ENCODE peak calls at places on chromosomes 7 and 10, in seven cellular contexts. P is IMR-90, L is cardiac muscle cell, C is GM20000, G is Panc1, H is Calu3, D is GM12865. E is an unnamed sample.

GRCh38 chr10:64973391-64973790 is 1452.2 kb downstream of the REEP3 start:
- DNase-seq in P (no peak), L (no peak), C (no peak), G (no peak), H (no peak), D (no peak), E (no peak)

GRCh38 chr10:91887900-91888225 is 21.4 kb downstream of the FGFBP3 start:
- DNase-seq in P (no peak), L (no peak), C (no peak), G (no peak), H (no peak), D (no peak), E (no peak)

GRCh38 chr10:49312291-49312869 is 13.4 kb downstream of the C10orf71 start:
- DNase-seq in P (no peak), L (no peak), C (no peak), G (no peak), H (no peak), D (no peak), E (no peak)

GRCh38 chr10:88792656-88793055 is 9.9 kb upstream of the LIPM start:
- DNase-seq in P (peak), L (peak), C (no peak), G (no peak), H (peak), D (no peak), E (no peak)

GRCh38 chr10:22713853-22714523 is 390 bp downstream of the PIP4K2A start:
- DNase-seq in P (peak), L (peak), C (no peak), G (no peak), H (peak), D (peak), E (no peak)

GRCh38 chr7:44581426-44581906 is 565 bp downstream of the TMED4 start:
- DNase-seq in P (no peak), L (peak), C (peak), G (no peak), H (no peak), D (peak), E (peak)

GRCh38 chr7:149761307-149761706 is 12.1 kb downstream of the ZNF467 start:
- DNase-seq in P (no peak), L (no peak), C (no peak), G (no peak), H (no peak), D (no peak), E (no peak)

GRCh38 chr10:29239569-29240472 is 49.0 kb upstream of the LYZL1 start:
- DNase-seq in P (no peak), L (peak), C (peak), G (peak), H (peak), D (peak), E (peak)

GRCh38 chr7:26329520-26330269 is 38.0 kb downstream of the SNX10 start:
- DNase-seq in P (no peak), L (no peak), C (peak), G (no peak), H (no peak), D (peak), E (peak)

GRCh38 chr7:135342887-135343286 is 109.2 kb downstream of the STRA8 start:
- DNase-seq in P (peak), L (peak), C (no peak), G (no peak), H (no peak), D (no peak), E (no peak)

GRCh38 chr10:4162571-4163286 is 377.7 kb upstream of the KLF6 start:
- DNase-seq in P (no peak), L (no peak), C (no peak), G (no peak), H (no peak), D (no peak), E (no peak)

GRCh38 chr10:86111902-86112301 is 254.7 kb downstream of the GRID1 start:
- DNase-seq in P (no peak), L (no peak), C (no peak), G (no peak), H (no peak), D (no peak), E (no peak)

GRCh38 chr10:123502983-123503382 is 163.2 kb upstream of the GPR26 start:
- DNase-seq in P (no peak), L (no peak), C (peak), G (no peak), H (no peak), D (peak), E (no peak)

GRCh38 chr7:66731986-66732385 is 8.5 kb upstream of the RABGEF1 start:
- DNase-seq in P (no peak), L (no peak), C (no peak), G (no peak), H (no peak), D (no peak), E (no peak)

GRCh38 chr7:11373546-11374142 is 400.0 kb downstream of the PHF14 start:
- DNase-seq in P (no peak), L (peak), C (no peak), G (peak), H (no peak), D (no peak), E (no peak)

GRCh38 chr10:102269017-102269416 is 23.7 kb downstream of the GBF1 start:
- DNase-seq in P (no peak), L (peak), C (no peak), G (no peak), H (no peak), D (no peak), E (no peak)

GRCh38 chr7:137073571-137074325 is 205.3 kb downstream of the CHRM2 start:
- DNase-seq in P (peak), L (peak), C (no peak), G (no peak), H (no peak), D (no peak), E (no peak)

GRCh38 chr10:70459771-70460490 is 18.4 kb upstream of the NODAL start:
- DNase-seq in P (no peak), L (no peak), C (no peak), G (no peak), H (no peak), D (no peak), E (no peak)

GRCh38 chr7:22137026-22137425 is 191.3 kb upstream of the CDCA7L start:
- DNase-seq in P (peak), L (no peak), C (no peak), G (no peak), H (no peak), D (no peak), E (no peak)

GRCh38 chr10:47230482-47230881 is 69.5 kb upstream of the GDF10 start:
- DNase-seq in P (no peak), L (no peak), C (no peak), G (no peak), H (no peak), D (no peak), E (no peak)

GRCh38 chr10:520402-520787 is 169.1 kb downstream of the DIP2C start:
- DNase-seq in P (peak), L (peak), C (no peak), G (no peak), H (no peak), D (no peak), E (no peak)

GRCh38 chr10:99708428-99709010 is 23.4 kb downstream of the COX15 start:
- DNase-seq in P (peak), L (no peak), C (no peak), G (no peak), H (no peak), D (no peak), E (no peak)

GRCh38 chr10:113965683-113966082 is 78.0 kb upstream of the ADRB1 start:
- DNase-seq in P (no peak), L (no peak), C (no peak), G (no peak), H (no peak), D (peak), E (no peak)

GRCh38 chr10:31770307-31770902 is 158.2 kb downstream of the ARHGAP12 start:
- DNase-seq in P (no peak), L (peak), C (peak), G (no peak), H (peak), D (peak), E (peak)

GRCh38 chr7:1869731-1870130 is 199.7 kb downstream of the ELFN1 start:
- DNase-seq in P (no peak), L (no peak), C (no peak), G (no peak), H (no peak), D (no peak), E (no peak)

DNA sequence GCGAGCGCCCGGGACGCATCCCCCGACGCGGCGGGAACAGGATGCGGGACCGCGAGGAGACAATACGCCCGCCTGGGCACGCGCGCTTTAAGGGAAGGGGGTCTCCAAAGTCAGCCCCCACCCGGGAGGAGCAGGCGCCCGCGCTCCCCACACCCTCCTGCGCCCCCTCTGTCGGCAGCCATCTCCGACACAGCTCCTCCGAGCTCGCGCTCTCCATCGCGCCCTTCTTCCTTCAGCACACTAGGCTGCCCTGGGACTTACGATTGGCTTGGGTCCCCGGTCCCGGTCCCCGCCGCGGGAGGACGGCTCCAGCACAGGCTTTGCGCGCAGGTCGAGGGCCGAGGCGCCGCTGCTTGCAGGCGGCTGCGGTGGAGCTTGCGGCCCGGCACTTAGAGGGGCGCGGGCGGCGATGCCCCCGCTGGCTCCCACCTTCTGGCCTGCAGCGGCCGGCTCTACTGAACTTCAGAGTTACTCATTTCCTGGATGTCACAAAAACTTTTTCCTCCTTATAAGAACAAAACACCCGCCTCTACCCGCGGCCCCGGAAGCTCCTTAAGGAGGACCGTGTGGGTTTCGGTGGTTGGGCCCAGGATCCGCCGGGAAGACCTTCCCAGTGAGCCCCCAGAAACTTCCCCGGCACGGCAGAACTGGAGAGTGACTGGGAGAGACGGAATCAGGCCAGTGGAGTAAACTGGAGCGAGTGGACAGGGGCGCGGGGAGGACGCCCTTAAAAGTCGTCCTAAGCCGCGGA is at the start of gene ITPRIP:
- DNase-seq in P (peak), L (peak), C (peak), G (no peak), H (peak), D (peak), E (peak)
- TF ChIP-seq CTCF in P (no peak), L (peak), C (no peak), G (peak), H (no peak), D (peak), E (no peak)

GRCh38 chr10:68208424-68209042 is 23.4 kb downstream of the ATOH7 start:
- DNase-seq in P (peak), L (peak), C (peak), G (no peak), H (peak), D (peak), E (peak)

DNA sequence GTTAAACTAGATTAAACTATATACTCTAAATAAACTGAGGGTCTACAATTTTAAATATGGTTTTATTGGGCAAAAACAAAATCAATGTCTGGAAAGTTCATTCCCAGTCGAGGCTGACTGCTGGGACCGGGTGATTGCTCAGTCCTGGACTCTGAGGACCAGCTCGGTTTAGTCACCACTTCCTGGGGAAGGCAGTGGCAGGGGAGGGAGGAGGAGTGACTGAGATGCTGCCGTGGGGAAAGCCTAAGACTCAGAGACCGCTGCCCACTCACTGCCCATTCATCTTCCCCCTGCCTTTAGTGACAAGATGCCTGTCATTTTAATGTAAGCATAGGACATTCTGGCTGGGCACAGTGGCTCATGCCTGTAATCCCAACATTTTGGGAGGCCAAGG is 29.0 kb downstream of the ATOH7 start:
- DNase-seq in P (peak), L (peak), C (no peak), G (no peak), H (peak), D (no peak), E (no peak)
- TF ChIP-seq CTCF in P (no peak), L (no peak), C (no peak), G (no peak), H (no peak), D (no peak), E (no peak)

GRCh38 chr7:98993024-98993897 is 114.9 kb downstream of the TRRAP start:
- DNase-seq in P (no peak), L (no peak), C (no peak), G (no peak), H (no peak), D (no peak), E (no peak)
- TF ChIP-seq CTCF in P (no peak), L (no peak), C (no peak), G (no peak), H (no peak), D (no peak), E (no peak)

DNA sequence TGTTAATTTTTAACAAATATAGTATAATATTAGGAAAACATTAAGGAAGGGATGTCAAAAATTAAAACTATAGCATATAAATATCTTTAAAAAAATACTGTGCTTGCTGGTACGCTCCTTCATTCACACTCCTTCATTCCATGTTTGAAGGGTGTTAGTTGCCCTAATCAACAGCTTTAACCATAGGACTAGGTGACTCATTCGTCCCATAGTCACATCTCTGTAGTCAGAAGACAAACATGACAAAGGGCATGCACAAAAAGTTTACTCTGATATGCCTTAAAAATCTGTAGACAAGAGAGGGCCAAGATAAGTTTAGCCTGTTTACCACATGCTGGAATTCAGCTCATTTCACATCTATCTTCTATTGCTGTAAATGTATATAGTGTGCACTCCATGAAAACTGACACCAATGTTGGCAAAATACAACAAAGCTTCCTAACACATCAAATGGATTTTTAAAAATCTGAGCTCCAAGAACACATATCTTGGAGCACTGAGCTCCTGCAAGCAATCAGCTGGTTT is 628 bp downstream of the FAM13C start:
- DNase-seq in P (peak), L (peak), C (no peak), G (no peak), H (no peak), D (no peak), E (no peak)
- TF ChIP-seq CTCF in P (no peak), L (no peak), C (no peak), G (no peak), H (no peak), D (no peak), E (no peak)

GRCh38 chr10:77799352-77799751 is 127.2 kb downstream of the DLG5 start:
- DNase-seq in P (peak), L (no peak), C (no peak), G (no peak), H (no peak), D (no peak), E (no peak)
- TF ChIP-seq CTCF in P (no peak), L (no peak), C (no peak), G (no peak), H (no peak), D (no peak), E (no peak)

GRCh38 chr7:52154382-52154781 is 837.8 kb upstream of the COBL start:
- DNase-seq in P (no peak), L (no peak), C (no peak), G (no peak), H (no peak), D (no peak), E (no peak)
- TF ChIP-seq CTCF in P (no peak), L (no peak), C (no peak), G (peak), H (no peak), D (no peak), E (no peak)

GRCh38 chr7:55230014-55230413 is 135.1 kb upstream of the LANCL2 start:
- DNase-seq in P (no peak), L (no peak), C (no peak), G (no peak), H (no peak), D (no peak), E (no peak)
- TF ChIP-seq CTCF in P (no peak), L (no peak), C (no peak), G (no peak), H (no peak), D (no peak), E (no peak)

GRCh38 chr10:45520476-45520875 is 146.5 kb downstream of the ALOX5 start:
- DNase-seq in P (no peak), L (no peak), C (no peak), G (no peak), H (no peak), D (peak), E (no peak)
- TF ChIP-seq CTCF in P (no peak), L (no peak), C (no peak), G (peak), H (no peak), D (no peak), E (no peak)

DNA sequence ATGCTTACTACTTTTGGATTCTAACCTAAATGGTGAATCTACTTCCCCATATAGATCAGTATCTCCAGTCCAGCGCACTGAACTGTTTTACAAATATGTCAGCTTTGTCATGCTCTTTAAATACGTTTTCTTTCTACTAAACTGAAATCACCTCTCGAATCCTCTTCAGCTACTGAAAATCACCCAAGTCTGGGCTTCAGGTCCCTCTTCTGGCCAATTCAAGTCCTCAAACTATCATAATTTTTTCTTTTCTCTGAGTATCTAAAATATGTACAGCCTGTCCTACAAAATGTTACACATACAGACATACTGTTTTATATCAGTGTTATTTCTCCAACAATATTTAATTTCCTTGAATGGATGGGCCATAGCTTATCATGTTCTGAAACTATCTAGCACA is 84.2 kb downstream of the CACNA2D1 start:
- DNase-seq in P (no peak), L (no peak), C (no peak), G (no peak), H (no peak), D (no peak), E (no peak)
- TF ChIP-seq CTCF in P (no peak), L (no peak), C (no peak), G (no peak), H (no peak), D (no peak), E (no peak)